ENCODE peak calls at places on chromosomes 7 and 10, in four cellular contexts. V, Z, H and X are unnamed samples.

GRCh38 chr7:74474271-74474865 is 20.7 kb downstream of the GTF2IRD1 start:
- DNase-seq in Z (no peak), H (no peak), V (no peak), X (no peak)

GRCh38 chr7:34575006-34575405 is 83.0 kb upstream of the NPSR1 start:
- DNase-seq in V (no peak), Z (no peak), H (no peak), X (no peak)

GRCh38 chr7:131652934-131653333 is 96.5 kb upstream of the PODXL start:
- DNase-seq in V (no peak), Z (no peak), H (no peak), X (no peak)

GRCh38 chr7:5629941-5630340 is 151.5 kb downstream of the RNF216 start:
- DNase-seq in V (no peak), H (no peak), Z (no peak), X (peak; percentile 27)

GRCh38 chr7:114860196-114860595 is 61.7 kb upstream of the MDFIC start:
- DNase-seq in Z (no peak), H (no peak), V (no peak), X (no peak)

GRCh38 chr7:112084506-112084905 is 121.7 kb downstream of the DOCK4 start:
- DNase-seq in H (no peak), V (no peak), Z (no peak), X (no peak)

GRCh38 chr7:211033-211714 is 18.8 kb downstream of the FAM20C start:
- DNase-seq in Z (no peak), H (no peak), V (no peak), X (no peak)

GRCh38 chr7:37916673-37917660 is at the start of gene SFRP4:
- DNase-seq in V (peak; percentile 69), H (no peak), Z (peak; percentile 85), X (peak; percentile 55)

GRCh38 chr10:96507044-96507443 is 6.7 kb downstream of the TLL2 start:
- DNase-seq in V (no peak), H (no peak), Z (no peak), X (no peak)

GRCh38 chr10:107103174-107104025 is 61.1 kb downstream of the SORCS1 start:
- DNase-seq in V (no peak), Z (no peak), H (no peak), X (no peak)

GRCh38 chr7:22356010-22356854 is 722 bp downstream of the RAPGEF5 start:
- DNase-seq in H (no peak), Z (no peak), V (peak; percentile 49), X (peak; percentile 27)

GRCh38 chr10:69492091-69492745 is 41.0 kb downstream of the TSPAN15 start:
- DNase-seq in V (no peak), Z (peak; percentile 12), H (no peak), X (no peak)

GRCh38 chr7:14836006-14836405 is 66.5 kb downstream of the DGKB start:
- DNase-seq in V (no peak), H (no peak), Z (no peak), X (no peak)

GRCh38 chr7:105934577-105935185 is 28.4 kb upstream of the CDHR3 start:
- DNase-seq in V (no peak), H (peak; percentile 27), Z (no peak), X (peak; percentile 75)

GRCh38 chr10:72068901-72069446 is 19.4 kb downstream of the SPOCK2 start:
- DNase-seq in H (no peak), V (no peak), Z (no peak), X (no peak)

GRCh38 chr10:33195608-33196376 is 138.7 kb downstream of the NRP1 start:
- DNase-seq in Z (no peak), H (no peak), V (no peak), X (no peak)

GRCh38 chr10:12181065-12181775 is 14.5 kb downstream of the NUDT5 start:
- DNase-seq in V (peak; percentile 75), Z (no peak), H (no peak), X (peak; percentile 2)

GRCh38 chr7:148385009-148385682 is 205.4 kb upstream of the C7orf33 start:
- DNase-seq in H (peak; percentile 14), V (no peak), Z (no peak), X (peak; percentile 37)

GRCh38 chr10:31927597-31928530 is 767 bp downstream of the ARHGAP12 start:
- DNase-seq in V (peak; percentile 74), H (peak; percentile 42), Z (peak; percentile 54), X (peak; percentile 47)

GRCh38 chr7:79668292-79668691 is 214.8 kb upstream of the MAGI2 start:
- DNase-seq in V (no peak), Z (no peak), H (no peak), X (no peak)

DNA sequence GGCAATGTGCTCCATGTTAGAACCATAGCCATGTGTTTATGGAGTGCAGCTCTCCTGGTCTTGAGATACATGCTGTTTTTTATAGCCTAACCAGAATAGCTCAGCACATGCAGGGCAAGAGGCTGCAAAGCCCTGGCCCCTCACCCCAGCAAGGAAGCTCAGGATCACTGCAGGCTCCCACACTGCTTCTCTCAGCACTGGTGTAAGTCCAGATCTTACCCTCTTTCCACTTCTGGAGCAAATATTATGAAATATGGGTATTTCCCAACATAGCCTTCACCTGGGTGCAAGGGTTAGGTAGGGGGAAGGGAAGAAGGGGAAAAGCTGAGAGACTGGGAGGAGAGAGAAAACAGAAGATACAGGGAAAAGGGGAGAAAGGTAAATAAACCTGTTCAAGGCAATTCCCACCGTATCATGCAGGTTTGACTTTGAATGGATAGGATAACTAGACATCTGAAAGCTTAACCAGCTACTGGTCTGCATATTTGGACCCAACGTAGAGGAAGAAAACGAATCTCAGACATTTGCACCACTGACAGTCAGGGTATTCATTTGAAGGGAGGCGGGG is 19.7 kb downstream of the SKIDA1 start:
- DNase-seq in H (no peak), V (no peak), Z (no peak), X (no peak)
- TF ChIP-seq POLR2A in H (no peak), V (no peak), Z (no peak), X (no peak)

GRCh38 chr7:141128931-141129330 is 55.1 kb downstream of the TMEM178B start:
- DNase-seq in V (no peak), Z (no peak), H (no peak), X (no peak)

GRCh38 chr7:141133646-141134045 is 59.8 kb downstream of the TMEM178B start:
- DNase-seq in V (no peak), H (no peak), Z (no peak), X (no peak)

GRCh38 chr7:141128506-141128905 is 54.6 kb downstream of the TMEM178B start:
- DNase-seq in Z (no peak), V (no peak), H (no peak), X (no peak)

GRCh38 chr7:141132671-141133070 is 58.8 kb downstream of the TMEM178B start:
- DNase-seq in H (no peak), V (no peak), Z (no peak), X (no peak)
- H3K4me1 ChIP-seq in H (no peaks in the 10 kb centered on the region), V (no peaks in the 10 kb centered on the region), Z (no peaks in the 10 kb centered on the region), X (no peaks in the 10 kb centered on the region)

GRCh38 chr10:124681091-124681490 is 63.1 kb downstream of the FAM53B start:
- DNase-seq in Z (no peak), H (no peak), V (no peak), X (no peak)
- H3K36me3 ChIP-seq in Z (no peaks in the 10 kb centered on the region), H (peaks cover 5% of the 10 kb centered on the region), V (no peaks in the 10 kb centered on the region), X (peaks cover 8% of the 10 kb centered on the region)

DNA sequence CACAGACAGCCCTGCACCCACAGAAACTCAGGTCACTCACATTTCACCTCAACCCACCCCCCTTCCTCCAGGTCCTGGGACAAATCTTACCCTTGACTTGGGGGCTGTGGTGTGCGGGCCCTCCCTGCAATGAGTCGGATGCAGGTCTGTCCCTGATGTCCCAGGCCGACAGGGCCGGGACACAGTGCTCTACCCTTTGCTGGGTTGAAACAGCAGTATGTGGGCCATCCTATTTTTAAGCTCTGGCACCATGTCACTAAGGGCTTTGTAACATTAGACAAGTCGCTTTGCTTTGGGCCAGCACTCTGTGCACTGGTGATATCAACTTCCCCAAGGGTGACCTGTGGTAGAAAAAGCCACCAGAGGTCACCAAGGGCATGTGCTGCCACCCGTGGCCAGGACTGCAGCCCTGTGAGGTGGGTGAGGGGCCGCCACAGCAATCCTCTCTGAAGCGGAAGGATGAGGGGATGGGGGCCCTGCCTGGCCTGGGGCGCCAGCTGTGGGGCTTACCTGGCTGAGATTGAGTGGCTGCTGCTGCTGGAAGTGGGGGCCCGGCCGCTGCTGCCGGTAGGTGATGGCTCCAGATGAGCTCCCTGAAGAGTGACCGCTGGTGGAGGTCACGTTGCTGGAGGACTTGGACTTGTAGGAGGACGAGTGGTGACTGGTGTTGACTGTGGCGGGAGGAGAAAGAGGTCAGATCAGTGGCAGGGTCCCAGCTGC is 51.3 kb downstream of the CLEC2L start:
- DNase-seq in Z (no peak), H (no peak), V (no peak), X (no peak)
- TF ChIP-seq POLR2A in Z (no peak), H (no peak), V (no peak), X (no peak)

DNA sequence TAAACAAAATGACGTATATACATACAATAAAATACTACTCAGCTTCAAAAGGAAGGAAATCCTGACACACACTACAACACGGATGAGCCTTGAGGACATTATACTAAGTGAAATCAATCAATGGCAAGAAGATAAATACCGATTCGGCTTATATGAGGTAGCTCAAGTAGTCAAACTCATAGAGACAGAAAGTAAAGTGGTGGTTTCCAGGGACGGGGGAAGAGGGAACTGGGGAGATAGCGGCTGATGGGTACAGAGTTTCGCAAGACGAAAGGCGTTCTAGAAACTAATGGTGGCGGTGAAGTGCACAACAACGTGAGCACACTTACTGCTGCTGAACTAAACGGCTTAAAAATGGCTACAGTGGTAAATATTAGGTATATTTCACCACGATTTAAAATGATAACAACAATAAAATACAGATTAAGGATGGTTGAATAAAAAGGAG is 516.7 kb downstream of the PARD3 start:
- DNase-seq in Z (no peak), V (no peak), H (no peak), X (no peak)
- H3K4me1 ChIP-seq in Z (no peaks in the 10 kb centered on the region), V (no peaks in the 10 kb centered on the region), H (no peaks in the 10 kb centered on the region), X (no peaks in the 10 kb centered on the region)